ENCODE peak calls at places on chromosome 10, in five cellular contexts. T, X, Z, W and K are unnamed samples.

GRCh38 chr10:113304726-113305125 is 248.1 kb upstream of the HABP2 start:
- DNase-seq in T (no peak), X (no peak), Z (no peak), W (no peak), K (no peak)

GRCh38 chr10:93584445-93584844 is 16.6 kb downstream of the RBP4 start:
- DNase-seq in T (no peak), X (no peak), Z (no peak), W (no peak), K (no peak)

GRCh38 chr10:71429304-71429703 is 32.6 kb downstream of the CDH23 start:
- DNase-seq in T (no peak), X (no peak), Z (no peak), W (no peak), K (no peak)

GRCh38 chr10:24251547-24251946 is 42.6 kb downstream of the KIAA1217 start:
- DNase-seq in T (no peak), X (no peak), Z (no peak), W (peak), K (no peak)

GRCh38 chr10:116385994-116386809 is 41.4 kb upstream of the PNLIPRP3 start:
- DNase-seq in T (no peak), X (no peak), Z (peak), W (no peak), K (peak)

GRCh38 chr10:110747609-110748464 is 103.7 kb downstream of the RBM20 start:
- DNase-seq in T (no peak), X (no peak), Z (peak), W (no peak), K (no peak)

GRCh38 chr10:103688451-103688850 is 166.9 kb downstream of the SH3PXD2A start:
- DNase-seq in T (no peak), X (no peak), Z (no peak), W (no peak), K (no peak)

GRCh38 chr10:49280001-49280408 is 19.0 kb upstream of the C10orf71 start:
- DNase-seq in T (no peak), X (no peak), Z (no peak), W (no peak), K (no peak)

GRCh38 chr10:24894728-24895127 is 57.7 kb downstream of the PRTFDC1 start:
- DNase-seq in T (no peak), X (no peak), Z (no peak), W (no peak), K (no peak)

GRCh38 chr10:59283456-59284082 is 78.8 kb downstream of the FAM13C start:
- DNase-seq in T (no peak), X (no peak), Z (no peak), W (no peak), K (no peak)

GRCh38 chr10:27986831-27987230 is 12.0 kb downstream of the ODAD2 start:
- DNase-seq in T (no peak), X (no peak), Z (no peak), W (no peak), K (no peak)

GRCh38 chr10:123970207-123970926 is 78.8 kb upstream of the CPXM2 start:
- DNase-seq in T (no peak), X (no peak), Z (no peak), W (no peak), K (no peak)